ENCODE peak calls at places on chromosomes 16 and 17, in seven cellular contexts. Y is PC-3; B is EL; F is stimulated activated CD8-positive, alpha-beta memory T cell treated with anti-CD3 and anti-CD28 coated beads, Interleukin-12 subunit alpha, Interleukin-12 subunit beta, amount 100 ng/mL, for 1 hour; V is RPMI8226; K is naive thymus-derived CD4-positive, alpha-beta T cell; C is mesendoderm. Z is an unnamed sample.

GRCh38 chr17:4199818-4200402 is 56.9 kb downstream of the CYB5D2 start:
- DNase-seq in C (peak; percentile 67), Y (peak; percentile 39), K (peak; percentile 36), V (peak; percentile 41), B (peak; percentile 45), F (peak; percentile 13), Z (peak; percentile 71)

GRCh38 chr17:1000597-1001490 is 3.9 kb downstream of the TIMM22 start:
- DNase-seq in V (no peak), Y (no peak), K (no peak), B (peak; percentile 92), C (peak; percentile 29), F (no peak), Z (no peak)

GRCh38 chr17:33686171-33686570 is 393.1 kb upstream of the ASIC2 start:
- DNase-seq in F (peak; percentile 3), K (no peak), B (peak; percentile 4), V (no peak), C (peak; percentile 29), Y (no peak), Z (peak; percentile 45)

GRCh38 chr17:42950044-42950783 is 14.0 kb downstream of the AARSD1 start:
- DNase-seq in V (no peak), C (no peak), K (no peak), F (no peak), Y (no peak), B (no peak), Z (no peak)

GRCh38 chr16:27839419-27839818 is 224.1 kb downstream of the GSG1L start:
- DNase-seq in Y (peak; percentile 4), B (peak; percentile 38), C (peak; percentile 48), K (no peak), F (no peak), V (no peak), Z (no peak)

GRCh38 chr16:2787406-2787805 is at the start of gene PRSS33:
- DNase-seq in B (no peak), Y (no peak), K (no peak), F (no peak), C (no peak), V (peak; percentile 9), Z (no peak)

GRCh38 chr16:56912746-56913703 is 18.9 kb upstream of the HERPUD1 start:
- DNase-seq in K (no peak), Y (no peak), B (peak; percentile 85), V (no peak), F (no peak), C (no peak), Z (no peak)

GRCh38 chr17:48612854-48613691 is 2.0 kb downstream of the HOXB8 start:
- DNase-seq in C (peak; percentile 76), V (peak; percentile 49), B (no peak), F (no peak), K (peak; percentile 40), Y (no peak), Z (peak; percentile 70)

GRCh38 chr17:16477255-16477654 is 14.7 kb downstream of the LRRC75A start:
- DNase-seq in C (peak; percentile 94), K (no peak), V (no peak), F (no peak), Y (peak; percentile 75), B (peak; percentile 94), Z (no peak)

GRCh38 chr16:53061701-53062159 is 6.9 kb downstream of the CHD9 start:
- DNase-seq in C (no peak), F (no peak), B (no peak), K (no peak), V (peak; percentile 92), Y (no peak), Z (peak; percentile 77)

GRCh38 chr16:8847623-8848022 is 21.2 kb downstream of the CARHSP1 start:
- DNase-seq in V (no peak), K (no peak), C (no peak), Y (no peak), B (no peak), F (no peak), Z (no peak)

GRCh38 chr16:8396463-8396862 is 193.8 kb downstream of the TMEM114 start:
- DNase-seq in K (no peak), B (no peak), F (no peak), Y (no peak), C (no peak), V (no peak), Z (no peak)

GRCh38 chr17:79838541-79839274 is 532 bp downstream of the CBX4 start:
- DNase-seq in B (peak; percentile 58), K (peak; percentile 78), Y (peak; percentile 46), C (peak; percentile 87), F (no peak), V (peak; percentile 58), Z (peak; percentile 58)

GRCh38 chr16:86232496-86232895 is 277.8 kb upstream of the FOXF1 start:
- DNase-seq in K (no peak), V (no peak), Y (no peak), C (no peak), B (no peak), F (no peak), Z (no peak)

GRCh38 chr17:77478899-77479298 is 338.1 kb downstream of the SEC14L1 start:
- DNase-seq in C (no peak), B (no peak), V (no peak), Y (no peak), F (no peak), K (no peak), Z (no peak)

GRCh38 chr17:43042025-43042424 is 17.0 kb downstream of the RND2 start:
- DNase-seq in C (peak; percentile 31), F (no peak), Y (no peak), B (peak; percentile 16), K (no peak), V (no peak), Z (no peak)

GRCh38 chr17:31415004-31415454 is 23.6 kb downstream of the RAB11FIP4 start:
- DNase-seq in C (peak; percentile 27), K (no peak), V (no peak), B (no peak), F (no peak), Y (no peak), Z (no peak)

GRCh38 chr17:16940116-16940881 is 31.6 kb downstream of the TNFRSF13B start:
- DNase-seq in F (no peak), Y (no peak), C (peak; percentile 99), K (no peak), V (no peak), B (no peak), Z (no peak)

GRCh38 chr16:12127244-12127643 is 150.7 kb downstream of the SNX29 start:
- DNase-seq in F (no peak), C (no peak), Y (no peak), K (no peak), V (no peak), B (no peak), Z (no peak)

GRCh38 chr17:64747938-64748540 is 85.9 kb upstream of the SMURF2 start:
- DNase-seq in K (no peak), C (no peak), V (no peak), B (peak; percentile 52), Y (no peak), F (no peak), Z (no peak)

GRCh38 chr17:56478836-56479447 is 114.6 kb upstream of the NOG start:
- DNase-seq in C (peak; percentile 67), F (no peak), V (peak; percentile 27), K (no peak), Y (peak; percentile 66), B (peak; percentile 35), Z (peak; percentile 3)

GRCh38 chr17:49901460-49902331 is 53.8 kb upstream of the TAC4 start:
- DNase-seq in B (no peak), Y (peak; percentile 67), C (peak; percentile 57), V (peak; percentile 30), F (no peak), K (no peak), Z (peak; percentile 41)

GRCh38 chr16:83651871-83652270 is 155.9 kb upstream of the HSBP1 start:
- DNase-seq in C (peak; percentile 1), Y (no peak), K (no peak), F (no peak), B (no peak), V (no peak), Z (no peak)

GRCh38 chr17:57898487-57899311 is 48.9 kb upstream of the MRPS23 start:
- DNase-seq in Y (no peak), V (no peak), F (no peak), C (peak; percentile 97), K (no peak), B (peak; percentile 79), Z (no peak)

GRCh38 chr17:20103454-20104448 is 94.6 kb downstream of the SPECC1 start:
- DNase-seq in Y (no peak), K (no peak), B (no peak), C (no peak), F (no peak), V (no peak), Z (no peak)

GRCh38 chr16:61792194-61792904 is 243.9 kb downstream of the CDH8 start:
- DNase-seq in C (peak; percentile 30), Y (peak; percentile 87), V (no peak), B (peak; percentile 94), F (no peak), K (no peak), Z (no peak)